ENCODE peak calls at places on chromosomes 6 and 20, in eight cellular contexts. W is right lobe of liver, E is nephron progenitor cell, M is mammary epithelial cell, S is left lung, R is prostate gland, F is cardiac fibroblast, V is OCI-LY7. X is an unnamed sample.

GRCh38 chr6:165616116-165616515 is 46.9 kb downstream of the PDE10A start:
- DNase-seq in R (no peak), S (no peak), W (no peak), V (no peak), M (no peak), E (no peak), F (peak; percentile 98), X (no peak)

GRCh38 chr20:53331151-53331973 is 262.3 kb downstream of the ZNF217 start:
- DNase-seq in F (no peak), S (no peak), V (no peak), E (no peak), R (no peak), W (no peak), M (peak; percentile 22), X (no peak)

GRCh38 chr6:87274660-87275273 is 47.6 kb upstream of the SMIM8 start:
- DNase-seq in S (no peak), W (no peak), R (no peak), M (no peak), F (peak; percentile 75), V (no peak), E (no peak), X (no peak)

GRCh38 chr6:85063611-85064010 is 299.2 kb upstream of the TBX18 start:
- DNase-seq in S (no peak), R (no peak), F (no peak), M (no peak), V (no peak), E (no peak), W (no peak), X (no peak)

GRCh38 chr20:42274977-42275376 is 656.8 kb upstream of the CHD6 start:
- DNase-seq in R (no peak), V (no peak), F (no peak), E (no peak), M (no peak), S (no peak), W (no peak), X (no peak)

GRCh38 chr6:21804941-21805610 is 211.5 kb downstream of the SOX4 start:
- DNase-seq in W (no peak), F (peak; percentile 71), S (no peak), E (no peak), M (no peak), V (no peak), R (no peak), X (no peak)

GRCh38 chr6:148890091-148890490 is 143.3 kb downstream of the UST start:
- DNase-seq in E (no peak), F (peak; percentile 31), R (no peak), M (no peak), W (no peak), V (no peak), S (no peak), X (no peak)

GRCh38 chr6:53188840-53189232 is 40.2 kb upstream of the GCM1 start:
- DNase-seq in E (no peak), S (no peak), M (no peak), F (no peak), R (no peak), V (no peak), W (no peak), X (no peak)

GRCh38 chr20:53255102-53255710 is 283.0 kb downstream of the TSHZ2 start:
- DNase-seq in F (no peak), R (no peak), V (no peak), M (no peak), E (no peak), S (no peak), W (no peak), X (no peak)

GRCh38 chr20:34190679-34191090 is 50.5 kb upstream of the ASIP start:
- DNase-seq in F (peak; percentile 90), W (peak; percentile 73), R (peak; percentile 76), E (peak; percentile 71), M (peak; percentile 68), S (peak; percentile 81), V (peak; percentile 76), X (peak; percentile 67)

GRCh38 chr20:24598346-24598745 is 128.9 kb downstream of the SYNDIG1 start:
- DNase-seq in E (no peak), V (no peak), R (no peak), M (no peak), W (no peak), S (no peak), F (no peak), X (no peak)

GRCh38 chr6:47306887-47307286 is 2.8 kb downstream of the TNFRSF21 start:
- DNase-seq in M (peak; percentile 31), S (no peak), F (peak; percentile 64), W (no peak), R (no peak), E (no peak), V (no peak), X (no peak)

GRCh38 chr6:149095842-149096241 is 221.7 kb upstream of the TAB2 start:
- DNase-seq in E (no peak), V (no peak), M (no peak), F (no peak), W (no peak), S (no peak), R (no peak), X (no peak)

GRCh38 chr20:62118113-62119043 is 3.9 kb upstream of the LSM14B start:
- DNase-seq in W (no peak), F (no peak), R (no peak), E (no peak), M (no peak), S (no peak), V (no peak), X (no peak)

GRCh38 chr6:122749451-122750050 is 30.0 kb upstream of the FABP7 start:
- DNase-seq in V (no peak), R (no peak), S (no peak), M (no peak), W (no peak), E (no peak), F (no peak), X (no peak)

GRCh38 chr20:52972190-52972937 is at the start of gene TSHZ2:
- DNase-seq in F (peak; percentile 21), E (peak; percentile 74), M (peak; percentile 81), W (peak; percentile 90), V (no peak), R (peak; percentile 16), S (peak; percentile 54), X (no peak)

GRCh38 chr6:6823030-6823429 is 234.5 kb downstream of the LY86 start:
- DNase-seq in F (no peak), S (no peak), M (no peak), E (no peak), W (no peak), V (no peak), R (no peak), X (no peak)

GRCh38 chr6:52500268-52501129 is 76.4 kb downstream of the TRAM2 start:
- DNase-seq in V (no peak), F (peak; percentile 12), W (no peak), S (no peak), E (no peak), M (no peak), R (no peak), X (no peak)

GRCh38 chr6:36662827-36663256 is 15.7 kb upstream of the CDKN1A start:
- DNase-seq in W (peak; percentile 58), M (no peak), V (peak; percentile 57), F (no peak), E (no peak), S (no peak), R (peak; percentile 36), X (no peak)

GRCh38 chr20:56781108-56781739 is 152.1 kb downstream of the TFAP2C start:
- DNase-seq in R (no peak), V (no peak), W (no peak), E (no peak), F (peak; percentile 2), M (no peak), S (no peak), X (peak; percentile 57)

GRCh38 chr6:154232013-154232920 is 124.3 kb downstream of the IPCEF1 start:
- DNase-seq in M (no peak), R (no peak), W (no peak), V (no peak), E (no peak), S (no peak), F (no peak), X (no peak)

DNA sequence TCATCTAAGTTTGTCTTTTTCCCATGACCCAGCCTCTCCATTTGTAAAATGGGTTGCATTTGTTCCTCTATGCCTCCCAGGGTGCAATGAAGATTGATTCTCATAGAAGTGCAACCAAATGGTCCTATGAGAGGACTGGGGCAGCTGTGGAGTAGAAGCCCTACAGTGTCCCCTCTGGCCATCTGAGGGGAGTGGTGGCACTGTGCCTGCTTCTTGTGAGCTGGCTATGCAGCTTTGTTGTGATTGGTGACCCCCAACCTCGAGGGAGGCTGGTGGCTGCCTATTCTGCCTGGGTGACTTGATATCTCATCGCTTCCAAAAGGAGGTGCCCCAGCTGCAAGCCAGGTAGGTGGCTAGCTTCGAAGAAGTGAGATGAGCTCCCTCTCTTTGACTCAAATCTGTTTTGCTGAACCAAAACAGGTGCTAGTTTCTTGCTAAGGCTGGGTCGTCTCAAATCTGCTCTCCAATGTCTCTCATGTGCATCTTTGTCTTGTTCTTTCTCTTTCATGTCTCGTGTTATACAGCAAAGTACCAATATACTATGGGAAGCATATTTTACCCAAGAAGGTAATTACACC is 33.9 kb downstream of the TXLNB start:
- DNase-seq in M (no peak), S (no peak), E (no peak), V (no peak), R (no peak), W (no peak), F (no peak), X (no peak)
- TF ChIP-seq CTCF in M (no peak), S (no peak), E (no peak), V (no peak), R (no peak), W (no peak), F (no peak), X (no peak)

GRCh38 chr6:158086706-158087518 is 81.2 kb downstream of the SERAC1 start:
- DNase-seq in M (no peak), E (no peak), W (peak; percentile 63), V (no peak), S (no peak), R (no peak), F (no peak), X (peak; percentile 63)
- TF ChIP-seq CTCF in M (no peak), E (no peak), W (no peak), V (no peak), S (no peak), R (no peak), F (no peak), X (no peak)

DNA sequence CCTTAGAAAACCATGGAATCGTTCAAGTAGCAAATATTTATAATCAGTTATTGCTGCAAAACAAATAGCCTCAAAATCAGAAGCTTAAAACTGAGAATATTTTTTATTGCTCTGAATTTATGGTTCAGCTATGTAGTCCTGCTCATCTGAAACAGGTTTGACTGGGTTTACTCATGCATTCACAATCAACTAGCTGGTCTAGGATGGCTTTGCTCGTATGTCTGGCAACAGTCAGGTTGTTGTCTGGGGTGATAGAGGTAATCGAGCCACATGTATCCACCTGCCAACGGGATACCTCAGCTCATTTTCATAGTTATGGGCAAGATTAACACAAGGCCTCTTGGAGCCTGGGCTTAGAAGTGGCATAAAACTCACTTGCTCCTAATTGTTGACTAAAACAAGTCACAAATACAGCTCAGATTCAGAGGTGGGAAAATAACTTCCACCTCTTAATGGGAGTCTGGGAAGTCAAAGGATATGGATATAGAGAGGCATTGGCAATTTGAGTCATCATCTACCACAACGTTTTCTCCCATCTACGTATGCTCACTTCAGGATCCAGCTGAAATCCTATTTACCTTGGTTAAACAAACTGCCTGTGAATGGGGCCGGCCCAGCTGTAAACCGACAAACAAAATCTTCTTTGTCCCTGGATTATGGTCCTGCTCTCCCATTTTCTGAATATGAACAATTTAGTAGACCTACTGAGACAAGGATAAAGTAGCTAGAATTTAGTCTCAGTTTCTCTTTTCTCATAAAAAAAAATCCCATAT is 54.5 kb upstream of the TENT5A start:
- DNase-seq in S (no peak), M (peak; percentile 63), E (no peak), W (no peak), V (no peak), F (no peak), R (no peak), X (no peak)
- TF ChIP-seq CTCF in S (no peak), M (no peak), E (no peak), W (no peak), V (no peak), F (no peak), R (no peak), X (no peak)

GRCh38 chr20:43953919-43954617 is 39.4 kb downstream of the TOX2 start:
- DNase-seq in V (no peak), R (no peak), F (peak; percentile 36), M (no peak), W (no peak), S (no peak), E (no peak), X (no peak)
- TF ChIP-seq CTCF in V (no peak), R (no peak), F (peak; percentile 8), M (no peak), W (no peak), S (no peak), E (no peak), X (no peak)

X was measured in lower lobe of right lung.